ENCODE peak calls at places on chromosome 1, in eight cellular contexts. E is AG09319, U is NCI-H2171, J is germinal center, T is pons, N is progenitor cell of endocrine pancreas, K is KG1, P is A172. G is an unnamed sample.

GRCh38 chr1:71324671-71325297 is 243.9 kb upstream of the ZRANB2 start:
- DNase-seq in N (no peak), K (no peak), E (no peak), T (no peak), P (no peak), U (no peak), J (no peak), G (no peak)

GRCh38 chr1:170545476-170545875 is 13.5 kb downstream of the GORAB start:
- DNase-seq in E (peak), P (peak), N (no peak), T (no peak), K (no peak), J (no peak), U (no peak), G (no peak)

GRCh38 chr1:109161836-109162606 is 48.1 kb downstream of the ELAPOR1 start:
- DNase-seq in J (no peak), N (no peak), E (peak), K (peak), U (no peak), P (peak), T (peak), G (peak)

GRCh38 chr1:151513626-151514101 is 2.5 kb downstream of the CGN start:
- DNase-seq in E (no peak), J (no peak), N (peak), T (no peak), P (peak), K (no peak), U (no peak), G (no peak)

GRCh38 chr1:225653463-225654276 is 747 bp upstream of the ENAH start:
- DNase-seq in U (peak), E (no peak), K (no peak), P (peak), N (no peak), J (peak), T (peak), G (peak)

GRCh38 chr1:76511226-76511625 is 356.1 kb upstream of the ST6GALNAC5 start:
- DNase-seq in K (no peak), P (no peak), E (no peak), N (no peak), J (no peak), T (no peak), U (no peak), G (no peak)

GRCh38 chr1:180194546-180195207 is 35.4 kb upstream of the LHX4 start:
- DNase-seq in P (no peak), J (no peak), U (peak), E (no peak), K (no peak), N (no peak), T (no peak), G (no peak)

GRCh38 chr1:74681001-74681400 is 7.4 kb upstream of the ERICH3 start:
- DNase-seq in N (no peak), K (no peak), J (no peak), E (no peak), U (no peak), T (no peak), P (no peak), G (no peak)

GRCh38 chr1:210123383-210123782 is 109.2 kb upstream of the SERTAD4 start:
- DNase-seq in N (no peak), J (no peak), P (no peak), E (no peak), U (no peak), T (no peak), K (no peak), G (no peak)

GRCh38 chr1:44801491-44802305 is 1.5 kb downstream of the PLK3 start:
- DNase-seq in T (no peak), P (no peak), J (no peak), N (no peak), E (no peak), K (no peak), U (peak), G (no peak)

GRCh38 chr1:162846256-162847212 is 14.4 kb downstream of the CCDC190 start:
- DNase-seq in U (no peak), E (peak), N (no peak), K (no peak), T (no peak), P (peak), J (no peak), G (no peak)

GRCh38 chr1:70674981-70675685 is 264.1 kb downstream of the CTH start:
- DNase-seq in P (no peak), K (no peak), U (no peak), J (no peak), E (no peak), T (no peak), N (no peak), G (no peak)

GRCh38 chr1:48031676-48032075 is 34.5 kb upstream of the TRABD2B start:
- DNase-seq in U (no peak), P (no peak), N (no peak), K (no peak), T (no peak), J (no peak), E (no peak), G (no peak)

GRCh38 chr1:46010611-46011010 is 121.8 kb downstream of the PIK3R3 start:
- DNase-seq in U (no peak), T (no peak), E (no peak), K (no peak), P (no peak), N (no peak), J (no peak), G (no peak)

GRCh38 chr1:56844709-56845108 is 9.9 kb upstream of the C8A start:
- DNase-seq in E (no peak), N (no peak), U (no peak), K (no peak), T (no peak), P (no peak), J (no peak), G (no peak)

GRCh38 chr1:56709269-56709880 is 64.3 kb downstream of the PRKAA2 start:
- DNase-seq in N (no peak), U (peak), K (peak), T (peak), J (peak), P (peak), E (peak), G (peak)

GRCh38 chr1:11293856-11294255 is 20.9 kb downstream of the UBIAD1 start:
- DNase-seq in E (no peak), P (no peak), T (no peak), U (no peak), N (no peak), J (no peak), K (no peak), G (no peak)

GRCh38 chr1:50332941-50333594 is 90.2 kb downstream of the DMRTA2 start:
- DNase-seq in E (no peak), T (no peak), K (peak), N (peak), P (no peak), J (peak), U (no peak), G (peak)

GRCh38 chr1:91603409-91603808 is 102.8 kb downstream of the CDC7 start:
- DNase-seq in J (no peak), E (no peak), T (no peak), K (no peak), P (no peak), N (no peak), U (no peak), G (no peak)

GRCh38 chr1:22418852-22419480 is 32.7 kb upstream of the ZBTB40 start:
- DNase-seq in U (no peak), N (no peak), J (no peak), T (no peak), E (no peak), P (peak), K (no peak), G (no peak)

GRCh38 chr1:93681095-93681548 is 515 bp downstream of the BCAR3 start:
- DNase-seq in K (no peak), J (peak), U (no peak), E (no peak), P (no peak), T (no peak), N (no peak), G (peak)

GRCh38 chr1:216186131-216186530 is 237.1 kb downstream of the USH2A start:
- DNase-seq in K (no peak), U (no peak), N (no peak), J (no peak), E (no peak), T (no peak), P (no peak), G (no peak)

GRCh38 chr1:203286161-203286984 is 18.9 kb upstream of the BTG2 start:
- DNase-seq in E (no peak), T (peak), J (no peak), U (no peak), N (no peak), K (no peak), P (no peak), G (no peak)

GRCh38 chr1:68346192-68346808 is 103.5 kb downstream of the RPE65 start:
- DNase-seq in U (no peak), J (no peak), E (no peak), T (peak), N (no peak), K (no peak), P (peak), G (no peak)

GRCh38 chr1:51648180-51649109 is 31.6 kb downstream of the OSBPL9 start:
- DNase-seq in N (no peak), J (no peak), T (no peak), K (no peak), P (peak), E (peak), U (no peak), G (no peak)

GRCh38 chr1:152111515-152111968 is 3.7 kb downstream of the TCHH start:
- DNase-seq in E (no peak), J (no peak), K (peak), N (no peak), P (no peak), U (peak), T (no peak), G (no peak)

GRCh38 chr1:5911871-5912271 is 80.4 kb downstream of the NPHP4 start:
- DNase-seq in E (no peak), K (no peak), J (no peak), P (no peak), N (no peak), U (no peak), T (no peak), G (no peak)